ENCODE peak calls at places on chromosomes 3 and 15, in nine cellular contexts. V, G, Q, P, D, O, I, Z and R are unnamed samples.

GRCh38 chr3:27134165-27134796 is 234.9 kb downstream of the NEK10 start:
- DNase-seq in D (peak; percentile 63), P (peak; percentile 11), Z (peak; percentile 23), I (peak; percentile 66), V (peak; percentile 50), Q (peak; percentile 69), O (peak; percentile 40), G (peak; percentile 34), R (no peak)

GRCh38 chr15:63023351-63023945 is 19.1 kb upstream of the TPM1 start:
- DNase-seq in O (no peak), D (no peak), P (no peak), I (no peak), G (no peak), Z (no peak), V (no peak), Q (no peak), R (no peak)

GRCh38 chr3:188531210-188531609 is 377.3 kb downstream of the LPP start:
- DNase-seq in V (no peak), I (no peak), P (no peak), G (no peak), D (peak; percentile 5), Q (no peak), Z (no peak), O (no peak), R (no peak)

GRCh38 chr3:94654096-94654495 is 591.2 kb downstream of the NSUN3 start:
- DNase-seq in V (no peak), I (no peak), O (no peak), D (no peak), Z (no peak), Q (no peak), G (no peak), P (no peak), R (no peak)

GRCh38 chr3:119469378-119470189 is 821 bp downstream of the POGLUT1 start:
- DNase-seq in V (no peak), I (no peak), P (peak; percentile 49), Q (no peak), Z (no peak), O (no peak), D (no peak), G (no peak), R (no peak)

GRCh38 chr3:126606021-126606420 is 47.3 kb upstream of the C3orf22 start:
- DNase-seq in O (no peak), I (no peak), Z (no peak), G (no peak), D (no peak), P (no peak), Q (no peak), V (no peak), R (no peak)

GRCh38 chr3:113103588-113103987 is 107.8 kb upstream of the BOC start:
- DNase-seq in G (no peak), P (no peak), Q (no peak), O (no peak), Z (peak; percentile 26), V (no peak), I (no peak), D (no peak), R (no peak)

GRCh38 chr3:197949767-197950660 is at the start of gene RPL35A:
- DNase-seq in P (peak; percentile 99), I (peak; percentile 87), O (peak; percentile 87), Q (peak; percentile 77), Z (peak; percentile 99), G (peak; percentile 71), V (peak; percentile 95), D (peak; percentile 90), R (peak; percentile 97)

GRCh38 chr3:16899919-16900318 is 15.2 kb downstream of the PLCL2 start:
- DNase-seq in P (no peak), V (no peak), I (no peak), Z (no peak), D (no peak), O (no peak), Q (no peak), G (no peak), R (no peak)

GRCh38 chr3:28853830-28854229 is 427.0 kb upstream of the RBMS3 start:
- DNase-seq in Z (no peak), O (no peak), I (no peak), V (no peak), G (no peak), D (peak; percentile 2), P (no peak), Q (no peak), R (no peak)

GRCh38 chr3:66077973-66078372 is 39.3 kb upstream of the MAGI1 start:
- DNase-seq in Q (no peak), Z (no peak), G (no peak), V (no peak), I (no peak), D (no peak), P (no peak), O (no peak), R (no peak)

GRCh38 chr3:141421639-141422319 is 53.5 kb downstream of the ZBTB38 start:
- DNase-seq in D (no peak), P (no peak), Q (no peak), I (no peak), G (no peak), V (no peak), Z (no peak), O (no peak), R (no peak)

GRCh38 chr3:133893683-133894333 is 1.9 kb downstream of the RAB6B start:
- DNase-seq in D (no peak), P (no peak), Q (no peak), I (no peak), V (no peak), O (no peak), G (no peak), Z (no peak), R (no peak)

GRCh38 chr3:5262507-5262906 is 75.0 kb downstream of the EDEM1 start:
- DNase-seq in O (no peak), G (no peak), Q (no peak), I (no peak), P (no peak), Z (no peak), D (no peak), V (no peak), R (no peak)